ENCODE peak calls at places on chromosomes 11 and 22, in four cellular contexts. One of them, this sample, is unnamed.

GRCh38 chr11:23021287-23021863 is 161.1 kb upstream of the CCDC179 start:
- DNase-seq in bronchial epithelial cell: peak; percentile 15
- DNase-seq in GM12865: peak; percentile 21
- DNase-seq in Caco-2: no peak
- DNase-seq in this sample: peak; percentile 30

GRCh38 chr11:47765086-47765485 is 2.1 kb downstream of the FNBP4 start:
- DNase-seq in bronchial epithelial cell: no peak
- DNase-seq in GM12865: peak; percentile 27
- DNase-seq in Caco-2: no peak
- DNase-seq in this sample: no peak

GRCh38 chr11:102734650-102735049 is 9.9 kb upstream of the MMP8 start:
- DNase-seq in bronchial epithelial cell: no peak
- DNase-seq in GM12865: no peak
- DNase-seq in Caco-2: no peak
- DNase-seq in this sample: no peak

GRCh38 chr11:104625246-104625645 is 273.0 kb downstream of the CASP12 start:
- DNase-seq in bronchial epithelial cell: peak; percentile 34
- DNase-seq in GM12865: no peak
- DNase-seq in Caco-2: no peak
- DNase-seq in this sample: peak; percentile 76

GRCh38 chr11:2685566-2686359 is 14.0 kb downstream of the KCNQ1OT1 start:
- DNase-seq in bronchial epithelial cell: no peak
- DNase-seq in GM12865: no peak
- DNase-seq in Caco-2: peak; percentile 29
- DNase-seq in this sample: no peak

GRCh38 chr11:19409307-19409706 is 168.6 kb upstream of the E2F8 start:
- DNase-seq in bronchial epithelial cell: no peak
- DNase-seq in GM12865: no peak
- DNase-seq in Caco-2: no peak
- DNase-seq in this sample: no peak

GRCh38 chr22:39545310-39546063 is 12.9 kb upstream of the RPS19BP1 start:
- DNase-seq in bronchial epithelial cell: no peak
- DNase-seq in GM12865: peak; percentile 32
- DNase-seq in Caco-2: no peak
- DNase-seq in this sample: peak; percentile 31

GRCh38 chr22:39738746-39739145 is 154.8 kb downstream of the ENTHD1 start:
- DNase-seq in bronchial epithelial cell: peak; percentile 13
- DNase-seq in GM12865: no peak
- DNase-seq in Caco-2: no peak
- DNase-seq in this sample: peak; percentile 46

GRCh38 chr11:1458340-1459218 is 28.0 kb downstream of the MOB2 start:
- DNase-seq in bronchial epithelial cell: peak; percentile 16
- DNase-seq in GM12865: no peak
- DNase-seq in Caco-2: peak; percentile 61
- DNase-seq in this sample: peak; percentile 22

GRCh38 chr11:133227674-133228111 is 304.6 kb downstream of the OPCML start:
- DNase-seq in bronchial epithelial cell: no peak
- DNase-seq in GM12865: no peak
- DNase-seq in Caco-2: no peak
- DNase-seq in this sample: no peak

GRCh38 chr11:123682976-123683375 is 28.6 kb upstream of the SCN3B start:
- DNase-seq in bronchial epithelial cell: no peak
- DNase-seq in GM12865: no peak
- DNase-seq in Caco-2: no peak
- DNase-seq in this sample: no peak

GRCh38 chr11:22192642-22193347 is at the start of gene ANO5:
- DNase-seq in bronchial epithelial cell: peak; percentile 2
- DNase-seq in GM12865: peak; percentile 29
- DNase-seq in Caco-2: no peak
- DNase-seq in this sample: no peak

GRCh38 chr11:2701898-2702434 is 2.2 kb upstream of the KCNQ1OT1 start:
- DNase-seq in bronchial epithelial cell: no peak
- DNase-seq in GM12865: no peak
- DNase-seq in Caco-2: no peak
- DNase-seq in this sample: no peak

GRCh38 chr22:50270302-50271010 is at the start of gene MAPK11:
- DNase-seq in bronchial epithelial cell: peak; percentile 42
- DNase-seq in GM12865: peak; percentile 77
- DNase-seq in Caco-2: peak; percentile 79
- DNase-seq in this sample: peak; percentile 59

GRCh38 chr11:122754553-122755322 is 83.6 kb upstream of the CRTAM start:
- DNase-seq in bronchial epithelial cell: no peak
- DNase-seq in GM12865: peak; percentile 50
- DNase-seq in Caco-2: no peak
- DNase-seq in this sample: no peak

GRCh38 chr11:119676461-119677020 is 52.5 kb downstream of the NECTIN1 start:
- DNase-seq in bronchial epithelial cell: peak; percentile 55
- DNase-seq in GM12865: no peak
- DNase-seq in Caco-2: no peak
- DNase-seq in this sample: peak; percentile 68

GRCh38 chr11:72040497-72041363 is 39.6 kb downstream of the NUMA1 start:
- DNase-seq in bronchial epithelial cell: peak; percentile 85
- DNase-seq in GM12865: peak; percentile 75
- DNase-seq in Caco-2: peak; percentile 56
- DNase-seq in this sample: peak; percentile 94

GRCh38 chr11:110160016-110160415 is 66.8 kb downstream of the ZC3H12C start:
- DNase-seq in bronchial epithelial cell: peak; percentile 15
- DNase-seq in GM12865: no peak
- DNase-seq in Caco-2: no peak
- DNase-seq in this sample: peak; percentile 71

GRCh38 chr11:10117709-10118341 is 176.2 kb downstream of the SBF2 start:
- DNase-seq in bronchial epithelial cell: peak; percentile 59
- DNase-seq in GM12865: no peak
- DNase-seq in Caco-2: no peak
- DNase-seq in this sample: peak; percentile 79

GRCh38 chr11:92329644-92330043 is 105.0 kb downstream of the FAT3 start:
- DNase-seq in bronchial epithelial cell: peak; percentile 82
- DNase-seq in GM12865: no peak
- DNase-seq in Caco-2: no peak
- DNase-seq in this sample: peak; percentile 34

GRCh38 chr11:35649984-35650383 is 12.6 kb upstream of the TRIM44 start:
- DNase-seq in bronchial epithelial cell: peak; percentile 63
- DNase-seq in GM12865: no peak
- DNase-seq in Caco-2: no peak
- DNase-seq in this sample: peak; percentile 58

GRCh38 chr22:18933914-18934313 is 2.2 kb downstream of the PRODH start:
- DNase-seq in bronchial epithelial cell: no peak
- DNase-seq in GM12865: no peak
- DNase-seq in Caco-2: no peak
- DNase-seq in this sample: no peak

GRCh38 chr22:22692707-22693530 is 48.5 kb downstream of the GGTLC2 start:
- DNase-seq in bronchial epithelial cell: peak; percentile 39
- DNase-seq in GM12865: peak; percentile 45
- DNase-seq in Caco-2: peak; percentile 83
- DNase-seq in this sample: peak; percentile 83

GRCh38 chr22:31102441-31103081 is 4.8 kb downstream of the SELENOM start:
- DNase-seq in bronchial epithelial cell: peak; percentile 67
- DNase-seq in GM12865: no peak
- DNase-seq in Caco-2: peak; percentile 63
- DNase-seq in this sample: peak; percentile 96

GRCh38 chr11:62427630-62428233 is 8.9 kb downstream of the SCGB1A1 start:
- DNase-seq in bronchial epithelial cell: peak; percentile 13
- DNase-seq in GM12865: peak; percentile 52
- DNase-seq in Caco-2: no peak
- DNase-seq in this sample: peak; percentile 53

GRCh38 chr11:114255289-114255688 is 40.9 kb upstream of the NNMT start:
- DNase-seq in bronchial epithelial cell: no peak
- DNase-seq in GM12865: no peak
- DNase-seq in Caco-2: no peak
- DNase-seq in this sample: no peak

GRCh38 chr22:20244744-20245576 is 23.2 kb downstream of the RTN4R start:
- DNase-seq in bronchial epithelial cell: no peak
- DNase-seq in GM12865: peak; percentile 54
- DNase-seq in Caco-2: no peak
- DNase-seq in this sample: no peak

GRCh38 chr22:20244250-20244648 is 23.9 kb downstream of the RTN4R start:
- DNase-seq in bronchial epithelial cell: no peak
- DNase-seq in GM12865: no peak
- DNase-seq in Caco-2: no peak
- DNase-seq in this sample: no peak

GRCh38 chr22:20246368-20247009 is 21.6 kb downstream of the RTN4R start:
- DNase-seq in bronchial epithelial cell: no peak
- DNase-seq in GM12865: no peak
- DNase-seq in Caco-2: no peak
- DNase-seq in this sample: no peak

GRCh38 chr22:20247010-20247505 is 21.1 kb downstream of the RTN4R start:
- DNase-seq in bronchial epithelial cell: no peak
- DNase-seq in GM12865: peak; percentile 53
- DNase-seq in Caco-2: no peak
- DNase-seq in this sample: peak; percentile 33

GRCh38 chr22:20245577-20246367 is 22.3 kb downstream of the RTN4R start:
- DNase-seq in bronchial epithelial cell: no peak
- DNase-seq in GM12865: no peak
- DNase-seq in Caco-2: no peak
- DNase-seq in this sample: no peak
- H3K4me3 ChIP-seq in bronchial epithelial cell: no peak overlapping the region
- H3K4me3 ChIP-seq in GM12865: no peak overlapping the region
- H3K4me3 ChIP-seq in Caco-2: no peak overlapping the region
- H3K4me3 ChIP-seq in this sample: no peak overlapping the region

GRCh38 chr22:27801197-27801615 is 350 bp downstream of the MN1 start:
- DNase-seq in bronchial epithelial cell: no peak
- DNase-seq in GM12865: peak; percentile 10
- DNase-seq in Caco-2: no peak
- DNase-seq in this sample: peak; percentile 34
- TF ChIP-seq CTCF in bronchial epithelial cell: peak; percentile 23
- TF ChIP-seq CTCF in GM12865: no peak
- TF ChIP-seq CTCF in Caco-2: no peak
- TF ChIP-seq CTCF in this sample: no peak

GRCh38 chr11:60951611-60951908 is 416 bp downstream of the SLC15A3 start:
- DNase-seq in bronchial epithelial cell: no peak
- DNase-seq in GM12865: peak; percentile 58
- DNase-seq in Caco-2: no peak
- DNase-seq in this sample: no peak
- H3K4me3 ChIP-seq in bronchial epithelial cell: peak overlapping the region; percentile 17
- H3K4me3 ChIP-seq in GM12865: peak overlapping the region; percentile 73
- H3K4me3 ChIP-seq in Caco-2: no peak overlapping the region
- H3K4me3 ChIP-seq in this sample: no peak overlapping the region

GRCh38 chr11:14522245-14522644 is 2.1 kb upstream of the PSMA1 start:
- DNase-seq in bronchial epithelial cell: no peak
- DNase-seq in GM12865: no peak
- DNase-seq in Caco-2: no peak
- DNase-seq in this sample: no peak

GRCh38 chr11:14520902-14521151 is 641 bp upstream of the PSMA1 start:
- DNase-seq in bronchial epithelial cell: no peak
- DNase-seq in GM12865: peak; percentile 13
- DNase-seq in Caco-2: no peak
- DNase-seq in this sample: no peak

GRCh38 chr11:14519692-14520085 is 497 bp downstream of the PSMA1 start:
- DNase-seq in bronchial epithelial cell: peak; percentile 65
- DNase-seq in GM12865: no peak
- DNase-seq in Caco-2: no peak
- DNase-seq in this sample: peak; percentile 52

GRCh38 chr11:14518820-14519219 is 1.4 kb downstream of the PSMA1 start:
- DNase-seq in bronchial epithelial cell: no peak
- DNase-seq in GM12865: no peak
- DNase-seq in Caco-2: no peak
- DNase-seq in this sample: no peak

DNA sequence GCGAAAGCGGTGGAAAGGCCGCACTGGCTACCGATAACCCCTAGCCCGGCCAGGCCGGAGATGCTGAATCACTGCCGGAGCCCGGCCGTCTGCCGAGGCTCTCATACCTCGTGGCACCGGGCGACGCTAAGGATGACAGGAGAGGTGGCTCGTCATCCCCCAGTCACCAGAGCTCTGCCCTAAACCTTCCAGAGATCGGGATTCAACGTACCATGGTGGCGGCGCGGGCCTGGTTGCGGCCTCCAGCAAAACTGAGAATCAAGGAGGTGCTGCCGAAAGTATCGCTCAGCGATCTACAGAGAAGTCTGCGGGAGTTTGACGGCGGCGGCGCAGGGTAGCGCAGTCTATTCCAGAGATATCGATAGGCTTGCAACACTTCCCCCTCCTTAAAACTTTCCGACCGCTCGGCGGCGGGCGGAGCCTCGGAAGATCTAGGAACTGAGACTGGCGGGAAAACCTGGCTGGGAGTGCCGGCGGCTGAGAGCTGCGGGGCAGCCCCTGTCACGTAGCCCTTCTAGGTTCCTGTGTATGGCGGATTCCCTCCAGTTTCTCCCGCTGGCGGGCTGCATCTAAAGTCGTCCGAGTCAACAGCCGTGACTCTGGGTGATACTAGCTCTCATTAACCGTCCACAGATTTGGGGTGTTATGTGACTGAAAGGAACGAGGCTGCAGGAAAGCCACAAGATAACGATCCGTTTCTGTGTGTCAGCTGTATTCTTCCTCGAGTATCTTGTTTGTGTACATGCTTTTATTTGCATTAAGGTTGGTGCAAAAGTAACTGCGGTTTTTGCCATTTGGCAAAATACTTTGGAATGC is at the start of gene PSMA1:
- DNase-seq in bronchial epithelial cell: peak; percentile 87
- DNase-seq in GM12865: peak; percentile 96
- DNase-seq in Caco-2: peak; percentile 96
- DNase-seq in this sample: peak; percentile 92
- TF ChIP-seq CTCF in bronchial epithelial cell: peak; percentile 21
- TF ChIP-seq CTCF in GM12865: no peak
- TF ChIP-seq CTCF in Caco-2: peak; percentile 13
- TF ChIP-seq CTCF in this sample: no peak

DNA sequence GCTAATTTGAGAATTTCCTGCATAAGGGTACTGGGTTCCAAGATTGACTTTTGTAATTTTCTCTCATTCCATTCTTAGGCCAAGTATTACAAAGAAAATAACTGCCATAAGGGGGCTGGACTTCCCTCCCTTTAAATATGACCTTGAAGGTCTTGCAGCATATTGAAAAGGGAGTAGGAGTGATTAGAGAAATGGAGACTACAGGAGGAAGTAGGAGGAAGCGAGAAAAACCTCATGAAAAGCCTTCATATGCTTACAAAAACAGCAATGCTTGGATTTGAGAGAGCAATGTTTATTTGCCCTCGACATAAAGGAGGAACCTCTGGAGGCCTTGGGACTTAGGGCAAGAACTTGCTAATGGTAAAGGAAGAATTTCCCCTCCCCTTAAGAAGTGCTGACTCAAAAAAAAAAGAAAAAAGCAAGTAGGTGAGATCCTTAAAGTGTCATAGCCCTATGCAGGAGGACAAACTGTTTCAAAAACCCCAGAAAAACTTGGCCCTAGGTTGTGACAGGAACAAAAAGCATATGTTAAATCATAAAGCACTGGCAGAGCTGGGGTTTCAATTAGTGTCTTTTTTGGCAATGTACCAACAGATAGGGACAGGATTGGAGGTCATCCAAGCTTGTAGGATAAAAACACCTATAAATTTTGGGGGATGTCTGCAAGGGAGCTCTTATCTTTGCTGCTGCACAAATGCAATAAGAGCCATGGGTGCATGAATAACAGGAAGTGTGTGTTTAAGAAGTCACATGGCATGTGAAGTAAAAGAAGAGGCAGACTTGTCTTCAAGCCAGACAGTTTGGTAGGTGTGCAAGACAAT is 4.9 kb downstream of the GLYAT start:
- DNase-seq in bronchial epithelial cell: no peak
- DNase-seq in GM12865: peak; percentile 8
- DNase-seq in Caco-2: no peak
- DNase-seq in this sample: no peak
- H3K4me3 ChIP-seq in bronchial epithelial cell: no peak overlapping the region
- H3K4me3 ChIP-seq in GM12865: no peak overlapping the region
- H3K4me3 ChIP-seq in Caco-2: no peak overlapping the region
- H3K4me3 ChIP-seq in this sample: no peak overlapping the region